ENCODE peak calls at places on chromosomes 5 and 9, in nine cellular contexts. T is fibroblast of lung, X is retinal pigment epithelial cell, V is prostate gland, I is AG09319, H is B cell, J is fibroblast of pulmonary artery, K is astrocyte of the spinal cord, L is stomach. C is an unnamed sample.

GRCh38 chr5:151683444-151683843 is 3.3 kb downstream of the SPARC start:
- DNase-seq in T (peak), X (no peak), V (no peak), I (no peak), H (no peak), J (no peak), K (no peak), L (no peak), C (no peak)

GRCh38 chr5:2530609-2531008 is 220.9 kb downstream of the IRX2 start:
- DNase-seq in T (no peak), X (no peak), V (no peak), I (no peak), H (no peak), J (no peak), K (no peak), L (no peak), C (peak)

GRCh38 chr5:126938461-126938860 is 91.9 kb downstream of the MARCHF3 start:
- DNase-seq in T (peak), X (no peak), V (no peak), I (peak), H (no peak), J (peak), K (peak), L (no peak), C (no peak)

GRCh38 chr5:390571-391491 is 52.1 kb upstream of the EXOC3 start:
- DNase-seq in T (no peak), X (no peak), V (peak), I (no peak), H (peak), J (no peak), K (no peak), L (peak), C (peak)

GRCh38 chr9:98810106-98810840 is 2.8 kb downstream of the GALNT12 start:
- DNase-seq in T (no peak), X (no peak), V (no peak), I (no peak), H (no peak), J (no peak), K (no peak), L (no peak), C (no peak)

GRCh38 chr5:142322747-142323479 is 1.9 kb downstream of the SPRY4 start:
- DNase-seq in T (peak), X (no peak), V (no peak), I (peak), H (no peak), J (peak), K (peak), L (no peak), C (no peak)

GRCh38 chr5:103327451-103327850 is 68.9 kb downstream of the MACIR start:
- DNase-seq in T (no peak), X (no peak), V (no peak), I (no peak), H (no peak), J (no peak), K (no peak), L (no peak), C (no peak)

GRCh38 chr9:92950359-92950955 is 3.1 kb downstream of the FGD3 start:
- DNase-seq in T (no peak), X (no peak), V (no peak), I (no peak), H (no peak), J (no peak), K (no peak), L (no peak), C (no peak)

GRCh38 chr9:88578486-88579362 is 43.7 kb downstream of the NXNL2 start:
- DNase-seq in T (peak), X (no peak), V (peak), I (peak), H (peak), J (peak), K (peak), L (peak), C (peak)

GRCh38 chr9:36623280-36623679 is 50.6 kb downstream of the MELK start:
- DNase-seq in T (peak), X (no peak), V (no peak), I (no peak), H (no peak), J (peak), K (peak), L (no peak), C (no peak)

GRCh38 chr9:135157856-135158571 is 70.5 kb downstream of the OLFM1 start:
- DNase-seq in T (no peak), X (no peak), V (no peak), I (no peak), H (no peak), J (no peak), K (no peak), L (no peak), C (no peak)

GRCh38 chr9:135154050-135154570 is 66.6 kb downstream of the OLFM1 start:
- DNase-seq in T (no peak), X (no peak), V (no peak), I (no peak), H (no peak), J (no peak), K (no peak), L (no peak), C (no peak)

GRCh38 chr9:135158572-135158937 is 71.1 kb downstream of the OLFM1 start:
- DNase-seq in T (no peak), X (no peak), V (no peak), I (no peak), H (no peak), J (no peak), K (no peak), L (no peak), C (no peak)

GRCh38 chr9:135155396-135155795 is 67.9 kb downstream of the OLFM1 start:
- DNase-seq in T (no peak), X (no peak), V (no peak), I (no peak), H (no peak), J (no peak), K (no peak), L (no peak), C (no peak)

GRCh38 chr9:135156525-135157510 is 69.3 kb downstream of the OLFM1 start:
- DNase-seq in T (peak), X (no peak), V (peak), I (no peak), H (no peak), J (peak), K (peak), L (peak), C (peak)
- TF ChIP-seq CTCF in T (no peak), X (no peak), V (no peak), I (no peak), H (no peak), J (no peak), K (no peak), L (no peak), C (no peak)

DNA sequence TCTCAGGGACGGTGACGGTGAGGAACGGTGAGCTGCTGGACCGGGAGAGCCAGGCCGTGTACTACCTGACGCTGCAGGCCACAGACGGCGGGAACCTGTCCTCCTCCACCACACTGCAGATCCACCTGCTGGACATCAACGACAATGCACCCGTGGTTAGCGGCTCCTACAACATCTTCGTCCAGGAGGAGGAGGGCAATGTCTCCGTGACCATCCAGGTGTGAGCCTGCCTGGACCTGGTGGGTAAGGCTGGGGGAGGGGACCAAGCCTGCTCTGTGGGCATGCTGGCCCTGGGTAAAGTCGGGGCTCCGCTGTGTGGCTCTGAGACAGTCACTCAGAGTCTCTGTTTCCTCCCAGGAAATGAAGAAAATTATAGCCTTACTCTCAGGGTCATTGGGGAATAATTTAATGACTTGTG is 29.3 kb downstream of the CDHR2 start:
- DNase-seq in T (peak), X (peak), V (peak), I (no peak), H (peak), J (peak), K (peak), L (peak), C (no peak)
- TF ChIP-seq CTCF in T (peak), X (peak), V (peak), I (peak), H (peak), J (peak), K (peak), L (no peak), C (peak)

GRCh38 chr5:149265559-149265958 is 6.1 kb upstream of the AFAP1L1 start:
- DNase-seq in T (peak), X (no peak), V (no peak), I (peak), H (no peak), J (peak), K (peak), L (no peak), C (no peak)
- TF ChIP-seq CTCF in T (peak), X (peak), V (no peak), I (peak), H (no peak), J (peak), K (peak), L (no peak), C (peak)

DNA sequence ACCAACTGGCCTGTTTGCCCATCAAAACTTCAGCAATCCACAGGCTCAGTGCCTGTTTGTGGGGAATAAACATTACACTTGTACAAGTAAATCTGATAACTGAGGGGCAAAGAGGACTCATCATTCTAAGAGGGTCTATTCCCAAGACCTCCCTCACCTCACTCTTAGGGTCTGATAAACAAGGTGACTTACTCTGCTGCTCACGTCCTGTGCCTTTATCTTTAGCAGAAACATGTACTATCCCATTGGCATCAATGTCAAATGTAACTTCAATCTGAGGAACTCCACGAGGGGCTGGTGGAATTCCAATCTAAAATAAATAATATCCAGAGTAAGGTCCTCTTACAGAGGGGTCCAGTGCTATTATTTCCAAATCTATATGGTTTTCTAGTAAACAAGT is 14.6 kb upstream of the ETF1 start:
- DNase-seq in T (no peak), X (no peak), V (no peak), I (no peak), H (no peak), J (no peak), K (no peak), L (no peak), C (no peak)
- TF ChIP-seq CTCF in T (no peak), X (no peak), V (no peak), I (no peak), H (no peak), J (no peak), K (no peak), L (no peak), C (no peak)

GRCh38 chr5:87029951-87030350 is 237.7 kb upstream of the RASA1 start:
- DNase-seq in T (no peak), X (no peak), V (no peak), I (no peak), H (no peak), J (no peak), K (no peak), L (no peak), C (no peak)
- TF ChIP-seq CTCF in T (no peak), X (no peak), V (no peak), I (no peak), H (no peak), J (no peak), K (no peak), L (no peak), C (no peak)

GRCh38 chr5:75053286-75054109 is 1.1 kb upstream of the GCNT4 start:
- DNase-seq in T (peak), X (no peak), V (peak), I (no peak), H (peak), J (peak), K (peak), L (peak), C (peak)
- TF ChIP-seq CTCF in T (no peak), X (peak), V (no peak), I (peak), H (no peak), J (no peak), K (peak), L (no peak), C (peak)

GRCh38 chr5:134132372-134133212 is 18.1 kb downstream of the TCF7 start:
- DNase-seq in T (no peak), X (no peak), V (no peak), I (no peak), H (peak), J (no peak), K (no peak), L (no peak), C (no peak)
- TF ChIP-seq CTCF in T (no peak), X (peak), V (no peak), I (no peak), H (peak), J (no peak), K (no peak), L (no peak), C (no peak)

DNA sequence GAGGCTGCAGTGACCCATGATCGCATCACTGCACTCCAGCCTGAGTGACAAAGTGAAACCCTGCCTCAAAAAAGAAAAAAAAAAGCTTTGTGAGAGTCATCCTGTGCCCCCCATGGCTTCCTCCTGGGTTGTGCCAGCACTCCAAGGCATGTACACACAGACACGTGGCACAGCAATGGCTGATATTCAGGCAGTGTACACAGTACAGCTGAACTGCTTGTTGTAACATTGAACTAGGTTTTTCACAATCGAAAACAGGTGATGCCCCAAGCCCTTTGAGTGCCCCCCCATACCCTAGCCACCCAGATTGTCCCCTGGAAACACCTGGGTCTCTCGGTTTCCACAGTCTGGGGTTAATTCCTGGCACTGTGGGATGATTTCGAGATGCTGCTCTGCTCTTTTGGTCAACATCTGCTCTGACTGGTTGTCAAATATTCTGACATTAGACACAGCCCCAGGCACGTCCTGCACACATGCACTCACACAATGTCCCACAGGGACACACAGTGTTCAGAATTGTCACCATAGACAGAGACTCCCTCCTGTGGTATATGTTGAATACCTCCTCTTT is 9.2 kb downstream of the SPINK4 start:
- DNase-seq in T (no peak), X (no peak), V (no peak), I (no peak), H (no peak), J (no peak), K (no peak), L (peak), C (no peak)
- TF ChIP-seq CTCF in T (no peak), X (no peak), V (no peak), I (no peak), H (no peak), J (no peak), K (no peak), L (no peak), C (no peak)

GRCh38 chr9:107016383-107016782 is 153.4 kb downstream of the ZNF462 start:
- DNase-seq in T (no peak), X (no peak), V (no peak), I (no peak), H (no peak), J (no peak), K (no peak), L (no peak), C (no peak)

GRCh38 chr9:107024193-107024592 is 161.2 kb downstream of the ZNF462 start:
- DNase-seq in T (no peak), X (no peak), V (no peak), I (no peak), H (no peak), J (no peak), K (no peak), L (no peak), C (no peak)

GRCh38 chr9:107019216-107019615 is 156.2 kb downstream of the ZNF462 start:
- DNase-seq in T (peak), X (no peak), V (no peak), I (peak), H (no peak), J (peak), K (peak), L (no peak), C (no peak)

GRCh38 chr9:107020040-107020530 is 157.1 kb downstream of the ZNF462 start:
- DNase-seq in T (peak), X (peak), V (no peak), I (peak), H (no peak), J (peak), K (peak), L (no peak), C (no peak)
- TF ChIP-seq CTCF in T (peak), X (peak), V (no peak), I (no peak), H (no peak), J (no peak), K (peak), L (no peak), C (no peak)

DNA sequence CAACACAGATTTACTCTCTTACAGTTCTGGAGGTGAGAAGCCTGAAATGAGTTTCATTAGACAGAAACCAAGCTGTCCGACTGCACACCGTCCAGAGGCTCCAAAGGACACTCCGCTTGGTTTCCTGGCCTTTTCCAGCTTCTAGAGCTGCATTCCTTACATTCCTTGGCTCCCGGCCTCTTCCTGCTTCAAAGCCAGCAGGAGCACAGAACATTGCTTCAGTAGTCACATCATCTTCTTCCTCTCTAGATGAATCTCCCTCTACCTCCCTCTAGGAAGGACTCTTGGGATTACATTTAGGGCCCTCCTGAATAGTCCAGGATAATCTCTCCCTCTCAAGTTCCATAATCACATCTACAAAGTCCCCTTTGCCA is 213.3 kb downstream of the CDK5RAP2 start:
- DNase-seq in T (peak), X (peak), V (no peak), I (peak), H (no peak), J (peak), K (peak), L (no peak), C (no peak)
- TF ChIP-seq CTCF in T (peak), X (peak), V (no peak), I (peak), H (no peak), J (peak), K (peak), L (no peak), C (peak)

C was measured in type B pancreatic cell.